ENCODE peak calls at places on chromosomes 4 and X, in eight cellular contexts. P, B, N, K, G, E, W and H are unnamed samples.

GRCh38 chr4:118351851-118352827 is 664 bp downstream of the PRSS12 start:
- DNase-seq in K (peak), N (no peak), B (peak), G (peak), E (no peak), W (peak), P (peak), H (peak)

GRCh38 chrX:124239324-124239723 is 93.1 kb upstream of the TEX13D start:
- DNase-seq in K (no peak), P (no peak), B (no peak), W (no peak), G (no peak), E (no peak), N (no peak), H (no peak)

GRCh38 chrX:123425471-123425870 is 241.4 kb downstream of the GRIA3 start:
- DNase-seq in G (no peak), K (no peak), E (no peak), P (peak), B (no peak), N (no peak), W (no peak), H (peak)

GRCh38 chr4:7335363-7336066 is 99.2 kb downstream of the PSAPL1 start:
- DNase-seq in E (peak), B (peak), W (peak), K (peak), N (no peak), P (peak), G (peak), H (no peak)

GRCh38 chrX:74249963-74250362 is 54.0 kb upstream of the ZCCHC13 start:
- DNase-seq in P (no peak), G (peak), B (no peak), E (no peak), N (no peak), K (no peak), W (no peak), H (no peak)

GRCh38 chrX:50881028-50881427 is 29.5 kb upstream of the BMP15 start:
- DNase-seq in K (no peak), B (no peak), E (no peak), W (peak), G (peak), P (no peak), N (no peak), H (no peak)

GRCh38 chr4:86927843-86928395 is 6.9 kb upstream of the AFF1 start:
- DNase-seq in W (peak), B (no peak), K (peak), P (peak), E (no peak), G (peak), N (peak), H (peak)

GRCh38 chr4:102438873-102439614 is 62.1 kb upstream of the NFKB1 start:
- DNase-seq in W (peak), E (no peak), N (peak), K (peak), G (peak), P (peak), B (no peak), H (peak)

GRCh38 chr4:58510652-58511051 is 1400.5 kb upstream of the IGFBP7 start:
- DNase-seq in K (no peak), P (no peak), G (no peak), N (no peak), W (no peak), E (no peak), B (no peak), H (no peak)

GRCh38 chrX:153853180-153853901 is 23.0 kb upstream of the PDZD4 start:
- DNase-seq in G (no peak), W (no peak), E (no peak), K (no peak), P (no peak), B (no peak), N (no peak), H (no peak)

GRCh38 chr4:115332078-115332477 is 218.7 kb upstream of the NDST4 start:
- DNase-seq in E (no peak), P (no peak), N (no peak), K (no peak), B (no peak), W (no peak), G (no peak), H (no peak)

GRCh38 chrX:46326161-46326560 is 219.1 kb downstream of the ZNF674 start:
- DNase-seq in B (no peak), P (peak), E (no peak), K (peak), W (peak), G (no peak), N (peak), H (peak)

GRCh38 chr4:5751918-5752802 is 41.2 kb downstream of the EVC start:
- DNase-seq in P (peak), G (peak), B (no peak), K (peak), W (no peak), E (no peak), N (peak), H (peak)

GRCh38 chrX:67693928-67694327 is 150.1 kb downstream of the AR start:
- DNase-seq in K (peak), P (no peak), N (peak), W (no peak), G (no peak), B (no peak), E (no peak), H (peak)

GRCh38 chr4:64539234-64539849 is 130.1 kb upstream of the TECRL start:
- DNase-seq in K (peak), N (peak), B (peak), E (peak), W (peak), P (peak), G (peak), H (peak)

GRCh38 chr4:6561173-6561516 is 13.8 kb upstream of the MAN2B2 start:
- DNase-seq in E (peak), W (no peak), N (no peak), K (peak), B (no peak), G (no peak), P (peak), H (no peak)

GRCh38 chrX:155026727-155027508 is at the start of gene FUNDC2:
- DNase-seq in N (peak), W (peak), B (peak), K (peak), P (peak), G (peak), E (peak), H (peak)

GRCh38 chrX:155027509-155028066 is 944 bp downstream of the FUNDC2 start:
- DNase-seq in G (peak), W (peak), E (no peak), P (peak), B (peak), N (peak), K (peak), H (peak)

GRCh38 chrX:155028192-155028591 is 1.5 kb downstream of the FUNDC2 start:
- DNase-seq in P (no peak), W (peak), G (no peak), B (no peak), K (no peak), N (no peak), E (no peak), H (no peak)

GRCh38 chrX:155026420-155026726 is 271 bp upstream of the FUNDC2 start:
- DNase-seq in N (no peak), E (no peak), K (no peak), B (no peak), P (no peak), G (no peak), W (no peak), H (no peak)

GRCh38 chrX:155028749-155029360 is 2.2 kb downstream of the FUNDC2 start:
- DNase-seq in G (peak), W (peak), K (peak), P (peak), E (no peak), B (no peak), N (peak), H (peak)
- H3K4me3 ChIP-seq in G (no peak), W (no peak), K (no peak), P (no peak), E (peak), B (no peak), N (no peak), H (no peak)

DNA sequence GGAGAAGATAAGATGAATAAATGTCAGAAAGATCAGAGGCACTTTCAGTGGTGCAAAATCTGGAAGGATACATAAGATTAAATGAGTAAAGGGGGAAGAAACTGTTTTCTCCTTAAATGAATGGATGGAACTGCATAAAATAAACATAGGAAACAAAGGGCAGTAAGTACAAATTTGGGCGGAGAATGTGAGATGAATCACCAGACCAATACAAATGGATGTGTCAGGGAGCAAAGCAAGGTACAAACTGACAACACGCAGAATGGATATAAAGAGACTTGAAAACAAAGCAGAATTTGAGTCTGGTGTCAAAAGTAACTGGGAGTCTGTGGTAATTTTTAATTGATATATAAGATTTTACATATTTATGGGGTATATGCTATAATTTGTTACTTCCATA is 175.3 kb upstream of the PCDH18 start:
- DNase-seq in W (peak), P (peak), G (no peak), K (peak), E (no peak), B (no peak), N (peak), H (peak)
- H3K4me3 ChIP-seq in W (no peak), P (no peak), G (no peak), K (no peak), E (no peak), B (no peak), N (no peak), H (no peak)

GRCh38 chr4:128830906-128831525 is 21.5 kb downstream of the JADE1 start:
- DNase-seq in N (no peak), W (no peak), E (no peak), B (no peak), K (no peak), G (no peak), P (peak), H (no peak)
- H3K4me3 ChIP-seq in N (no peak), W (no peak), E (no peak), B (no peak), K (no peak), G (no peak), P (no peak), H (no peak)

DNA sequence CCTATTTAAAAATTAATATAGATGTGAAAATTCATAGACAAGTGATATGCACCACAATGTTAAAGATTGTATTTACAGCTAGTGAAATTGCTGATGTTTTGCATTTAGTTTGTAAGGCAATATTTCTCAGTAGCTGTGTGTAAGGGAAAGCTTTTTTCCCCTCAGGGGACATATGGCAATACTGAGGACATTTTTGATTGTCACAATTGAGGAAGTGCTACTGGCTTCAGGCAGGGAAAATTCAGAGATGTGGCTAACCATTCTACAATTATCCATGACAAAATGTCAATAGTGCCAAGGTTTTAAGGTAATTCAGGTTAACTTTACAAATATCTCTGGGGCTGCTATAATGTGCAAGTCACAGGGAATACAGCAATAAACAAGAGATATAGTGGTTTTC is 66.1 kb upstream of the IL15 start:
- DNase-seq in P (no peak), K (no peak), E (no peak), N (no peak), W (no peak), B (no peak), G (no peak), H (no peak)
- H3K4me3 ChIP-seq in P (no peak), K (no peak), E (no peak), N (no peak), W (no peak), B (no peak), G (no peak), H (no peak)

GRCh38 chr4:153433753-153434105 is 32.4 kb upstream of the TMEM131L start:
- DNase-seq in W (no peak), B (no peak), N (no peak), G (no peak), E (no peak), P (no peak), K (no peak), H (no peak)
- H3K4me3 ChIP-seq in W (no peak), B (no peak), N (no peak), G (no peak), E (no peak), P (no peak), K (no peak), H (no peak)

DNA sequence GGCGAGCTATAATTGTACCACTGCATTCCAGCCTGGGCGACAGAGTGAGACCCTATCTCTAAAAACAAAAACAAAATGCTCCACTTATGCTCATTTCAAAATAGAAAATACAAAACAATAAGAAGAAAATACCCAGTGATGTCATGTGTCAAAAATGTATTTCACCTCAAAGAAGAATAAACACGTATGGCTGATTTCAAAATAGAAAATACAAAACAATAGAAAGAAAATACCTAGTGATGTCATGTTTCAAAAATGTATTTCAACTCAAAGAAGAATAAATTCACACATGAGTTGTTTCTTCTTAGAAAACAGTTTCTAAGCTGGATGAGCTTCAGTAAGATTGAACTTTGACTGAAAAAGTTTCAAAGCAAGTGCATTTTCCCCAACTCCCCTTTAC is 20.3 kb upstream of the PDCL2 start:
- DNase-seq in N (no peak), G (no peak), B (no peak), P (no peak), W (peak), E (no peak), K (no peak), H (no peak)
- H3K4me3 ChIP-seq in N (no peak), G (no peak), B (no peak), P (no peak), W (no peak), E (no peak), K (no peak), H (no peak)

GRCh38 chr4:9785926-9786325 is 4.5 kb downstream of the DRD5 start:
- DNase-seq in P (no peak), G (peak), B (no peak), E (no peak), W (no peak), N (no peak), K (no peak), H (no peak)
- H3K4me3 ChIP-seq in P (no peak), G (no peak), B (no peak), E (no peak), W (no peak), N (no peak), K (no peak), H (no peak)

GRCh38 chr4:140611854-140612253 is 43.1 kb upstream of the UCP1 start:
- DNase-seq in W (peak), E (no peak), P (peak), B (no peak), N (no peak), G (peak), K (no peak), H (peak)
- H3K4me3 ChIP-seq in W (no peak), E (no peak), P (no peak), B (no peak), N (no peak), G (no peak), K (no peak), H (no peak)

GRCh38 chr4:93878566-93878965 is 50.0 kb downstream of the ATOH1 start:
- DNase-seq in E (no peak), K (no peak), W (no peak), N (no peak), G (no peak), P (no peak), B (no peak), H (no peak)
- H3K4me3 ChIP-seq in E (no peak), K (no peak), W (no peak), N (no peak), G (no peak), P (no peak), B (no peak), H (no peak)